ENCODE peak calls at places on chromosomes 16 and 17, in seven cellular contexts. G is IMR-90, V is H1, W is HCT116, J is K562, E is HepG2, H is GM12878. A is an unnamed sample.

GRCh38 chr17:43671075-43671692 is 9.5 kb upstream of the MEOX1 start:
- DNase-seq in J (no peak), V (no peak), G (no peak), W (no peak), H (peak; percentile 53), E (no peak), A (no peak)

GRCh38 chr16:17396762-17397498 is 73.8 kb downstream of the XYLT1 start:
- DNase-seq in V (no peak), J (no peak), H (no peak), G (peak; percentile 52), E (no peak), W (no peak), A (peak; percentile 68)

GRCh38 chr16:51067352-51067751 is 83.7 kb downstream of the SALL1 start:
- DNase-seq in H (no peak), E (no peak), V (no peak), J (no peak), W (no peak), G (no peak), A (no peak)

GRCh38 chr16:70679653-70680494 is 6.0 kb downstream of the MTSS2 start:
- DNase-seq in J (no peak), G (no peak), W (no peak), H (no peak), E (no peak), V (peak; percentile 84), A (no peak)

GRCh38 chr17:29246638-29247037 is at the start of gene CRYBA1:
- DNase-seq in E (no peak), J (no peak), V (no peak), W (no peak), H (no peak), G (no peak), A (no peak)

GRCh38 chr16:85553436-85554113 is 59.5 kb upstream of the GSE1 start:
- DNase-seq in G (peak; percentile 34), J (peak; percentile 94), V (peak; percentile 80), W (peak; percentile 59), E (peak; percentile 84), H (no peak), A (peak; percentile 20)

GRCh38 chr17:41530062-41531048 is 2.2 kb upstream of the KRT19 start:
- DNase-seq in H (no peak), J (peak; percentile 96), W (peak; percentile 86), E (peak; percentile 85), V (no peak), G (peak; percentile 93), A (peak; percentile 90)

GRCh38 chr17:34725740-34726139 is 146.4 kb downstream of the TMEM132E start:
- DNase-seq in E (no peak), G (no peak), J (no peak), V (no peak), W (no peak), H (no peak), A (no peak)

GRCh38 chr16:47732806-47733150 is 271.6 kb downstream of the PHKB start:
- DNase-seq in E (no peak), W (peak; percentile 10), V (no peak), J (no peak), H (no peak), G (peak; percentile 99), A (peak; percentile 77)

GRCh38 chr17:78010759-78011158 is 52.3 kb downstream of the TNRC6C start:
- DNase-seq in W (no peak), J (no peak), E (no peak), H (no peak), V (no peak), G (no peak), A (no peak)

GRCh38 chr17:38599398-38599856 is 6.3 kb downstream of the SRCIN1 start:
- DNase-seq in E (no peak), G (no peak), H (no peak), V (no peak), W (no peak), J (no peak), A (no peak)

GRCh38 chr17:9291912-9292562 is 270.7 kb downstream of the NTN1 start:
- DNase-seq in V (peak; percentile 66), J (peak; percentile 10), W (no peak), E (peak; percentile 8), H (no peak), G (peak; percentile 25), A (peak; percentile 41)

GRCh38 chr16:4116328-4117249 is at the start of gene ADCY9:
- DNase-seq in V (peak; percentile 85), G (peak; percentile 73), W (peak; percentile 16), H (no peak), E (peak; percentile 50), J (peak; percentile 82), A (peak; percentile 47)

GRCh38 chr17:49191917-49192741 is 18.2 kb downstream of the GNGT2 start:
- DNase-seq in J (peak; percentile 93), V (peak; percentile 99), E (peak; percentile 90), W (peak; percentile 89), G (peak; percentile 77), H (peak; percentile 77), A (peak; percentile 86)
- TF ChIP-seq CTCF in J (peak; percentile 43), V (no peak), E (peak; percentile 83), W (peak; percentile 29), G (peak; percentile 35), H (peak; percentile 32), A (peak; percentile 37)

GRCh38 chr16:76338472-76338871 is 61.3 kb downstream of the CNTNAP4 start:
- DNase-seq in G (no peak), V (no peak), H (no peak), J (no peak), E (no peak), W (no peak), A (no peak)

DNA sequence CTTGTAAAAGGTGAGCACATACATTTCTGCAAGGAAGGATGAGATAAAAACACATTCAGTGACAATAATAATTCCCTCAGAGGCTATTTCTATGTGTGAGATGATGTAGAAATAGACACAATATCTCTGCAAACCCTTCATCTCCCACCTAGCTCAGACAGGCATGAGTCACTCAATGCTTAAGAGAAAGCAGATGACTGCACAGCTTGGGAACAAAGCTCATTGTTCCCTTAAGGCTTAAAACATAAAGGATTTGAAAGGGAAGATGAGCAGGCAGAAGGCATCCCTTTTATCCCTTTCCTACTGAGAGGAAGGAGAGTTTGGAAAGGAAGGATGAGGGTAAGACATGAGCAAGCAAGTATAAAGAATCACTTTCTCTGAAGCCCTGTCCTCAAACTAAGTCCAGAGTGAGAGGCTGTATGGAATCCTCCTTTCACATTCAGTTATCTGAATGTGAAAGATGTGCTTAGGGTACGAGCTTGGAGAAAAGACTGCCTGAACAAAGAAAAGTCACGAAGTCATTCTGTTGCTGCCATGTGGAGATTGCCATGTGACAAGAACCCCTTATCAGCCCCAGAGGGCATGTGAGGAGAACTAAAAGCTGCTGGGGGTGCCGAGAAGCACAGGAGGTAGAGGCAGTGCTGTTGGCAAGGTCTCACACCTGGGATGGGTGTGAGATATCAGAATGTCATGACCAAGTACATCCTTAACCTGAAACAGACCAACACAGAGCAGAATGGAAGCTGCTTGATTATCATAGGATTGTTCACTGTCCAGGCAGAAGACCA is 58.2 kb downstream of the CNTNAP4 start:
- DNase-seq in W (no peak), J (no peak), E (no peak), V (no peak), G (no peak), H (no peak), A (no peak)
- H3K9ac ChIP-seq in W (no peak overlapping the region), J (no peak overlapping the region), E (no peak overlapping the region), V (no peak overlapping the region), G (no peak overlapping the region), H (no peak overlapping the region), A (no peak overlapping the region)

DNA sequence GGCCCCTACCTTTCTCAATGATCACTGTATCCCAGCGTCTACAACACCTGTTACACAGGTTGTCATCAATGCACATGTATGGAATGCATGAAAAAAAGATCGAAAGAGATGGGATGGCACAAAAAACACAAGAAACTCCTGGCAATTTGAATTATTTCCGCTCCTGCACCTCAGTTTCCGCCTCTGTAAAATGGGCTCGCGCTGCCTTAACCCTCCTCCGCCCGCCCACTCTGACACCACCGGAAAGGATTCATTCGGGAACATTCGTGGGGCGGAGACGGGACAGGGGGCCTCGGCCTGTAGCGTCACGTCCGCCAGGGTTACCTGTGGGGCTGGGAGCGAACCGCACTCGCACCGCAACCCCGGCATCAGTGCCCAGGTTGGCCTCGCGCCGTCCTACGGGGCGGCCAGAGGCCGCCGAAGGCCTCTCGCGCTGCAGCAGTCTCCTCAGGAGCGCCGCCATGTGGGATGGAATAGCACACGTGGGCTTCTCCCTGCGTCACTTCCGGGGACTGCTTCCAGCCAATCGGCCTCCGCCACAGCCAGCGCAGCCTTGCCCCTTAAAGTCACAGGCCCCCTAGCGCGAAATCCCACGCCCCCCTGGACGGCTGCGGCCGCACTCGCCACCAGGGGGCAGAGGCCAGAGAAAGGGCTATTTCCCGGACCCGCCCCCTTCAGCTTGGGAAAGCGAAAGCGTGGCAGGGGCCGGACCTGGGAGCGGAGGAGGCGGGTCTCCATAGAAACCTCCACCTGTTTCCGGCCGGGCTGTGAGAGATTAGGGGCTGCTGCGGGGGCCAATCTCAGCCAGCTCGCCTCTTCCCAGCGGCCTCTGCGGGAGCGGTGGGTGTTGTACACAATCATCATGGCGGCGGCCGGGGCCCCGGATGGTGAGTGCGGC is at the start of the genes EARS2 and UBFD1:
- DNase-seq in G (peak; percentile 98), V (peak; percentile 100), E (peak; percentile 100), W (peak; percentile 97), J (peak; percentile 99), H (peak; percentile 95), A (peak; percentile 100)
- TF ChIP-seq POLR2A in G (peak; percentile 94), V (peak; percentile 70), E (peak; percentile 85), W (peak; percentile 83), J (peak; percentile 88), H (peak; percentile 91), A (peak; percentile 71)

GRCh38 chr16:46690281-46691178 is 1.1 kb downstream of the ORC6 start:
- DNase-seq in J (peak; percentile 32), G (peak; percentile 40), E (peak; percentile 79), V (no peak), H (no peak), W (no peak), A (peak; percentile 25)
- TF ChIP-seq CTCF in J (no peak), G (no peak), E (no peak), V (no peak), H (no peak), W (no peak), A (no peak)

DNA sequence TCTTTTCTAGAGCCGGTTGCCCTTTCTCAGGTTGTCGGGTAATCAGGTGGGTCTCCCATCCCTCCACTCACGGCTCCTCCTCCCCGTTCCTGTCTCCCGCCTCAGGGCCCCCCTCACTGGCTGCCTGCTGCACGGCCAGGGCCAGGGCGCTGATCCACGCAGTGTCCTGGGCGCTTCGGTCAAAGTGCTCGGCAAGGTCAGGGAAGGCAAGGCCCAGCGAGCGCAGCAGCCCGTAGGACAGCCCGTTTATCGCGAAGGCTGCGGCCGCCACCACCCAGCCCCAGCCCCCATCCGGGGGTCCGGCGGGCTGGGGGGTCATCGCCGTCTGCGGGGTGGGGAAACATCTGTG is 723 bp downstream of the SLC16A11 start:
- DNase-seq in V (no peak), E (no peak), J (no peak), G (no peak), H (no peak), W (no peak), A (no peak)
- H3K9ac ChIP-seq in V (no peak overlapping the region), E (no peak overlapping the region), J (no peak overlapping the region), G (no peak overlapping the region), H (no peak overlapping the region), W (no peak overlapping the region), A (peak overlapping the region; percentile 73)